ENCODE peak calls at places on chromosomes 2 and 18, in eight cellular contexts. One of them, this sample, is unnamed.

GRCh38 chr2:64479259-64480198 is 25.6 kb downstream of the LGALSL start:
- DNase-seq in CD4-positive, CD25-positive, alpha-beta regulatory T cell: no peak
- DNase-seq in activated CD8-positive, alpha-beta memory T cell treated with anti-CD3 and anti-CD28 coated beads, Interleukin-2, amount 50 U/mL, for 48 hours: no peak
- DNase-seq in stimulated activated CD4-positive, alpha-beta T cell treated with anti-CD3 and anti-CD28 coated beads, Interleukin-2, amount 100 ng/mL, for 48 hours: no peak
- DNase-seq in CD8-positive, alpha-beta memory T cell: no peak
- DNase-seq in T-cell: no peak
- DNase-seq in NCI-H2029 treated with DMSO at 0.1 percent for 48 hours: peak
- DNase-seq in left cardiac atrium: no peak
- DNase-seq in this sample: no peak

GRCh38 chr2:230668184-230668938 is 44.3 kb upstream of the CAB39 start:
- DNase-seq in CD4-positive, CD25-positive, alpha-beta regulatory T cell: no peak
- DNase-seq in activated CD8-positive, alpha-beta memory T cell treated with anti-CD3 and anti-CD28 coated beads, Interleukin-2, amount 50 U/mL, for 48 hours: peak
- DNase-seq in stimulated activated CD4-positive, alpha-beta T cell treated with anti-CD3 and anti-CD28 coated beads, Interleukin-2, amount 100 ng/mL, for 48 hours: no peak
- DNase-seq in CD8-positive, alpha-beta memory T cell: no peak
- DNase-seq in T-cell: no peak
- DNase-seq in NCI-H2029 treated with DMSO at 0.1 percent for 48 hours: no peak
- DNase-seq in left cardiac atrium: peak
- DNase-seq in this sample: no peak

GRCh38 chr18:46696268-46696667 is 39.2 kb upstream of the LOXHD1 start:
- DNase-seq in CD4-positive, CD25-positive, alpha-beta regulatory T cell: no peak
- DNase-seq in activated CD8-positive, alpha-beta memory T cell treated with anti-CD3 and anti-CD28 coated beads, Interleukin-2, amount 50 U/mL, for 48 hours: no peak
- DNase-seq in stimulated activated CD4-positive, alpha-beta T cell treated with anti-CD3 and anti-CD28 coated beads, Interleukin-2, amount 100 ng/mL, for 48 hours: no peak
- DNase-seq in CD8-positive, alpha-beta memory T cell: no peak
- DNase-seq in T-cell: no peak
- DNase-seq in NCI-H2029 treated with DMSO at 0.1 percent for 48 hours: no peak
- DNase-seq in left cardiac atrium: no peak
- DNase-seq in this sample: no peak

GRCh38 chr2:197740200-197740599 is 35.0 kb downstream of the MARS2 start:
- DNase-seq in CD4-positive, CD25-positive, alpha-beta regulatory T cell: no peak
- DNase-seq in activated CD8-positive, alpha-beta memory T cell treated with anti-CD3 and anti-CD28 coated beads, Interleukin-2, amount 50 U/mL, for 48 hours: no peak
- DNase-seq in stimulated activated CD4-positive, alpha-beta T cell treated with anti-CD3 and anti-CD28 coated beads, Interleukin-2, amount 100 ng/mL, for 48 hours: no peak
- DNase-seq in CD8-positive, alpha-beta memory T cell: no peak
- DNase-seq in T-cell: no peak
- DNase-seq in NCI-H2029 treated with DMSO at 0.1 percent for 48 hours: no peak
- DNase-seq in left cardiac atrium: no peak
- DNase-seq in this sample: no peak

GRCh38 chr2:165497659-165498306 is 28.3 kb downstream of the CSRNP3 start:
- DNase-seq in CD4-positive, CD25-positive, alpha-beta regulatory T cell: no peak
- DNase-seq in activated CD8-positive, alpha-beta memory T cell treated with anti-CD3 and anti-CD28 coated beads, Interleukin-2, amount 50 U/mL, for 48 hours: no peak
- DNase-seq in stimulated activated CD4-positive, alpha-beta T cell treated with anti-CD3 and anti-CD28 coated beads, Interleukin-2, amount 100 ng/mL, for 48 hours: no peak
- DNase-seq in CD8-positive, alpha-beta memory T cell: no peak
- DNase-seq in T-cell: no peak
- DNase-seq in NCI-H2029 treated with DMSO at 0.1 percent for 48 hours: no peak
- DNase-seq in left cardiac atrium: no peak
- DNase-seq in this sample: no peak

GRCh38 chr2:151269798-151270568 is 8.3 kb upstream of the RBM43 start:
- DNase-seq in CD4-positive, CD25-positive, alpha-beta regulatory T cell: no peak
- DNase-seq in activated CD8-positive, alpha-beta memory T cell treated with anti-CD3 and anti-CD28 coated beads, Interleukin-2, amount 50 U/mL, for 48 hours: no peak
- DNase-seq in stimulated activated CD4-positive, alpha-beta T cell treated with anti-CD3 and anti-CD28 coated beads, Interleukin-2, amount 100 ng/mL, for 48 hours: no peak
- DNase-seq in CD8-positive, alpha-beta memory T cell: no peak
- DNase-seq in T-cell: no peak
- DNase-seq in NCI-H2029 treated with DMSO at 0.1 percent for 48 hours: no peak
- DNase-seq in left cardiac atrium: no peak
- DNase-seq in this sample: no peak

GRCh38 chr2:150883521-150883895 is 378.2 kb downstream of the RBM43 start:
- DNase-seq in CD4-positive, CD25-positive, alpha-beta regulatory T cell: no peak
- DNase-seq in activated CD8-positive, alpha-beta memory T cell treated with anti-CD3 and anti-CD28 coated beads, Interleukin-2, amount 50 U/mL, for 48 hours: no peak
- DNase-seq in stimulated activated CD4-positive, alpha-beta T cell treated with anti-CD3 and anti-CD28 coated beads, Interleukin-2, amount 100 ng/mL, for 48 hours: no peak
- DNase-seq in CD8-positive, alpha-beta memory T cell: no peak
- DNase-seq in T-cell: no peak
- DNase-seq in NCI-H2029 treated with DMSO at 0.1 percent for 48 hours: no peak
- DNase-seq in left cardiac atrium: no peak
- DNase-seq in this sample: no peak

GRCh38 chr2:180539541-180539940 is 440.9 kb upstream of the UBE2E3 start:
- DNase-seq in CD4-positive, CD25-positive, alpha-beta regulatory T cell: no peak
- DNase-seq in activated CD8-positive, alpha-beta memory T cell treated with anti-CD3 and anti-CD28 coated beads, Interleukin-2, amount 50 U/mL, for 48 hours: no peak
- DNase-seq in stimulated activated CD4-positive, alpha-beta T cell treated with anti-CD3 and anti-CD28 coated beads, Interleukin-2, amount 100 ng/mL, for 48 hours: no peak
- DNase-seq in CD8-positive, alpha-beta memory T cell: no peak
- DNase-seq in T-cell: no peak
- DNase-seq in NCI-H2029 treated with DMSO at 0.1 percent for 48 hours: no peak
- DNase-seq in left cardiac atrium: no peak
- DNase-seq in this sample: no peak

GRCh38 chr2:237033536-237034060 is 52.1 kb upstream of the COPS8 start:
- DNase-seq in CD4-positive, CD25-positive, alpha-beta regulatory T cell: no peak
- DNase-seq in activated CD8-positive, alpha-beta memory T cell treated with anti-CD3 and anti-CD28 coated beads, Interleukin-2, amount 50 U/mL, for 48 hours: no peak
- DNase-seq in stimulated activated CD4-positive, alpha-beta T cell treated with anti-CD3 and anti-CD28 coated beads, Interleukin-2, amount 100 ng/mL, for 48 hours: no peak
- DNase-seq in CD8-positive, alpha-beta memory T cell: no peak
- DNase-seq in T-cell: no peak
- DNase-seq in NCI-H2029 treated with DMSO at 0.1 percent for 48 hours: no peak
- DNase-seq in left cardiac atrium: no peak
- DNase-seq in this sample: no peak

GRCh38 chr2:156182132-156182531 is 150.4 kb downstream of the NR4A2 start:
- DNase-seq in CD4-positive, CD25-positive, alpha-beta regulatory T cell: no peak
- DNase-seq in activated CD8-positive, alpha-beta memory T cell treated with anti-CD3 and anti-CD28 coated beads, Interleukin-2, amount 50 U/mL, for 48 hours: no peak
- DNase-seq in stimulated activated CD4-positive, alpha-beta T cell treated with anti-CD3 and anti-CD28 coated beads, Interleukin-2, amount 100 ng/mL, for 48 hours: no peak
- DNase-seq in CD8-positive, alpha-beta memory T cell: no peak
- DNase-seq in T-cell: no peak
- DNase-seq in NCI-H2029 treated with DMSO at 0.1 percent for 48 hours: peak
- DNase-seq in left cardiac atrium: no peak
- DNase-seq in this sample: peak

GRCh38 chr2:236499691-236500573 is 69.7 kb upstream of the ACKR3 start:
- DNase-seq in CD4-positive, CD25-positive, alpha-beta regulatory T cell: no peak
- DNase-seq in activated CD8-positive, alpha-beta memory T cell treated with anti-CD3 and anti-CD28 coated beads, Interleukin-2, amount 50 U/mL, for 48 hours: no peak
- DNase-seq in stimulated activated CD4-positive, alpha-beta T cell treated with anti-CD3 and anti-CD28 coated beads, Interleukin-2, amount 100 ng/mL, for 48 hours: no peak
- DNase-seq in CD8-positive, alpha-beta memory T cell: no peak
- DNase-seq in T-cell: no peak
- DNase-seq in NCI-H2029 treated with DMSO at 0.1 percent for 48 hours: no peak
- DNase-seq in left cardiac atrium: no peak
- DNase-seq in this sample: no peak

GRCh38 chr2:133839677-133840076 is 271.4 kb upstream of the NCKAP5 start:
- DNase-seq in CD4-positive, CD25-positive, alpha-beta regulatory T cell: no peak
- DNase-seq in activated CD8-positive, alpha-beta memory T cell treated with anti-CD3 and anti-CD28 coated beads, Interleukin-2, amount 50 U/mL, for 48 hours: no peak
- DNase-seq in stimulated activated CD4-positive, alpha-beta T cell treated with anti-CD3 and anti-CD28 coated beads, Interleukin-2, amount 100 ng/mL, for 48 hours: no peak
- DNase-seq in CD8-positive, alpha-beta memory T cell: no peak
- DNase-seq in T-cell: no peak
- DNase-seq in NCI-H2029 treated with DMSO at 0.1 percent for 48 hours: no peak
- DNase-seq in left cardiac atrium: no peak
- DNase-seq in this sample: no peak

GRCh38 chr2:191314697-191315364 is 69.6 kb downstream of the MYO1B start:
- DNase-seq in CD4-positive, CD25-positive, alpha-beta regulatory T cell: no peak
- DNase-seq in activated CD8-positive, alpha-beta memory T cell treated with anti-CD3 and anti-CD28 coated beads, Interleukin-2, amount 50 U/mL, for 48 hours: no peak
- DNase-seq in stimulated activated CD4-positive, alpha-beta T cell treated with anti-CD3 and anti-CD28 coated beads, Interleukin-2, amount 100 ng/mL, for 48 hours: no peak
- DNase-seq in CD8-positive, alpha-beta memory T cell: no peak
- DNase-seq in T-cell: no peak
- DNase-seq in NCI-H2029 treated with DMSO at 0.1 percent for 48 hours: no peak
- DNase-seq in left cardiac atrium: no peak
- DNase-seq in this sample: no peak

GRCh38 chr18:58848685-58849084 is 16.0 kb upstream of the ZNF532 start:
- DNase-seq in CD4-positive, CD25-positive, alpha-beta regulatory T cell: no peak
- DNase-seq in activated CD8-positive, alpha-beta memory T cell treated with anti-CD3 and anti-CD28 coated beads, Interleukin-2, amount 50 U/mL, for 48 hours: no peak
- DNase-seq in stimulated activated CD4-positive, alpha-beta T cell treated with anti-CD3 and anti-CD28 coated beads, Interleukin-2, amount 100 ng/mL, for 48 hours: no peak
- DNase-seq in CD8-positive, alpha-beta memory T cell: no peak
- DNase-seq in T-cell: no peak
- DNase-seq in NCI-H2029 treated with DMSO at 0.1 percent for 48 hours: no peak
- DNase-seq in left cardiac atrium: no peak
- DNase-seq in this sample: no peak

GRCh38 chr2:55771612-55772011 is 78.0 kb upstream of the PNPT1 start:
- DNase-seq in CD4-positive, CD25-positive, alpha-beta regulatory T cell: no peak
- DNase-seq in activated CD8-positive, alpha-beta memory T cell treated with anti-CD3 and anti-CD28 coated beads, Interleukin-2, amount 50 U/mL, for 48 hours: no peak
- DNase-seq in stimulated activated CD4-positive, alpha-beta T cell treated with anti-CD3 and anti-CD28 coated beads, Interleukin-2, amount 100 ng/mL, for 48 hours: no peak
- DNase-seq in CD8-positive, alpha-beta memory T cell: no peak
- DNase-seq in T-cell: no peak
- DNase-seq in NCI-H2029 treated with DMSO at 0.1 percent for 48 hours: no peak
- DNase-seq in left cardiac atrium: no peak
- DNase-seq in this sample: no peak

GRCh38 chr2:226873051-226873620 is 37.3 kb downstream of the RHBDD1 start:
- DNase-seq in CD4-positive, CD25-positive, alpha-beta regulatory T cell: no peak
- DNase-seq in activated CD8-positive, alpha-beta memory T cell treated with anti-CD3 and anti-CD28 coated beads, Interleukin-2, amount 50 U/mL, for 48 hours: no peak
- DNase-seq in stimulated activated CD4-positive, alpha-beta T cell treated with anti-CD3 and anti-CD28 coated beads, Interleukin-2, amount 100 ng/mL, for 48 hours: peak
- DNase-seq in CD8-positive, alpha-beta memory T cell: no peak
- DNase-seq in T-cell: no peak
- DNase-seq in NCI-H2029 treated with DMSO at 0.1 percent for 48 hours: no peak
- DNase-seq in left cardiac atrium: no peak
- DNase-seq in this sample: no peak

GRCh38 chr18:80105369-80106167 is 3.5 kb upstream of the ADNP2 start:
- DNase-seq in CD4-positive, CD25-positive, alpha-beta regulatory T cell: no peak
- DNase-seq in activated CD8-positive, alpha-beta memory T cell treated with anti-CD3 and anti-CD28 coated beads, Interleukin-2, amount 50 U/mL, for 48 hours: no peak
- DNase-seq in stimulated activated CD4-positive, alpha-beta T cell treated with anti-CD3 and anti-CD28 coated beads, Interleukin-2, amount 100 ng/mL, for 48 hours: peak
- DNase-seq in CD8-positive, alpha-beta memory T cell: no peak
- DNase-seq in T-cell: no peak
- DNase-seq in NCI-H2029 treated with DMSO at 0.1 percent for 48 hours: no peak
- DNase-seq in left cardiac atrium: no peak
- DNase-seq in this sample: no peak

GRCh38 chr2:15718944-15719323 is 127.3 kb downstream of the DDX1 start:
- DNase-seq in CD4-positive, CD25-positive, alpha-beta regulatory T cell: no peak
- DNase-seq in activated CD8-positive, alpha-beta memory T cell treated with anti-CD3 and anti-CD28 coated beads, Interleukin-2, amount 50 U/mL, for 48 hours: no peak
- DNase-seq in stimulated activated CD4-positive, alpha-beta T cell treated with anti-CD3 and anti-CD28 coated beads, Interleukin-2, amount 100 ng/mL, for 48 hours: no peak
- DNase-seq in CD8-positive, alpha-beta memory T cell: no peak
- DNase-seq in T-cell: no peak
- DNase-seq in NCI-H2029 treated with DMSO at 0.1 percent for 48 hours: no peak
- DNase-seq in left cardiac atrium: no peak
- DNase-seq in this sample: no peak

GRCh38 chr2:232349546-232349945 is 29.0 kb upstream of the ALPP start:
- DNase-seq in CD4-positive, CD25-positive, alpha-beta regulatory T cell: no peak
- DNase-seq in activated CD8-positive, alpha-beta memory T cell treated with anti-CD3 and anti-CD28 coated beads, Interleukin-2, amount 50 U/mL, for 48 hours: no peak
- DNase-seq in stimulated activated CD4-positive, alpha-beta T cell treated with anti-CD3 and anti-CD28 coated beads, Interleukin-2, amount 100 ng/mL, for 48 hours: no peak
- DNase-seq in CD8-positive, alpha-beta memory T cell: no peak
- DNase-seq in T-cell: no peak
- DNase-seq in NCI-H2029 treated with DMSO at 0.1 percent for 48 hours: no peak
- DNase-seq in left cardiac atrium: peak
- DNase-seq in this sample: no peak

This sample was measured in kidney epithelial cell.